ENCODE peak calls at places on chromosomes 3 and 15, in four cellular contexts. I is AG09309, S is T follicular helper cell, Q is AG08396. N is an unnamed sample.

GRCh38 chr15:57235186-57235585 is 141.1 kb upstream of the CGNL1 start:
- DNase-seq in I (no peak), S (no peak), Q (no peak), N (no peak)

GRCh38 chr3:33579181-33579510 is 138.9 kb downstream of the CLASP2 start:
- DNase-seq in I (no peak), S (no peak), Q (no peak), N (no peak)

GRCh38 chr3:52533623-52534280 is at the start of gene NT5DC2:
- DNase-seq in I (no peak), S (peak), Q (peak), N (peak)

GRCh38 chr3:14422016-14422963 is 19.9 kb downstream of the SLC6A6 start:
- DNase-seq in I (no peak), S (no peak), Q (no peak), N (no peak)

GRCh38 chr3:48952510-48953118 is 34.0 kb downstream of the ARIH2 start:
- DNase-seq in I (no peak), S (peak), Q (no peak), N (no peak)

GRCh38 chr3:63662500-63662899 is 10.0 kb downstream of the SNTN start:
- DNase-seq in I (no peak), S (no peak), Q (peak), N (no peak)

GRCh38 chr3:60633644-60634043 is 617.6 kb downstream of the FHIT start:
- DNase-seq in I (peak), S (no peak), Q (no peak), N (peak)

GRCh38 chr15:100721758-100722550 is 119.6 kb downstream of the ASB7 start:
- DNase-seq in I (peak), S (no peak), Q (peak), N (peak)

GRCh38 chr3:79597719-79598118 is 170.1 kb downstream of the ROBO1 start:
- DNase-seq in I (no peak), S (no peak), Q (no peak), N (no peak)

GRCh38 chr15:43229977-43230376 is 9.2 kb upstream of the EPB42 start:
- DNase-seq in I (no peak), S (no peak), Q (no peak), N (no peak)

GRCh38 chr3:49716169-49716568 is 3.3 kb downstream of the AMIGO3 start:
- DNase-seq in I (no peak), S (no peak), Q (no peak), N (no peak)

GRCh38 chr3:145857956-145858355 is 303.0 kb downstream of the PLOD2 start:
- DNase-seq in I (no peak), S (no peak), Q (no peak), N (no peak)

GRCh38 chr3:97825101-97825500 is 3.3 kb downstream of the CRYBG3 start:
- DNase-seq in I (no peak), S (no peak), Q (no peak), N (no peak)

GRCh38 chr15:48899793-48900192 is 21.9 kb downstream of the EID1 start:
- DNase-seq in I (no peak), S (no peak), Q (no peak), N (no peak)

GRCh38 chr15:83322061-83322460 is 37.6 kb upstream of the BNC1 start:
- DNase-seq in I (no peak), S (no peak), Q (no peak), N (no peak)

GRCh38 chr3:185328324-185329004 is 34.5 kb upstream of the MAP3K13 start:
- DNase-seq in I (no peak), S (no peak), Q (no peak), N (no peak)

GRCh38 chr15:92196342-92196741 is 197.3 kb upstream of the ST8SIA2 start:
- DNase-seq in I (no peak), S (no peak), Q (no peak), N (no peak)

GRCh38 chr3:184836090-184836785 is 24.3 kb downstream of the VPS8 start:
- DNase-seq in I (no peak), S (no peak), Q (no peak), N (no peak)

GRCh38 chr3:107414325-107414964 is 37.2 kb downstream of the CCDC54 start:
- DNase-seq in I (no peak), S (no peak), Q (no peak), N (no peak)

GRCh38 chr3:138203938-138204337 is 16.8 kb downstream of the ARMC8 start:
- DNase-seq in I (no peak), S (no peak), Q (no peak), N (no peak)

GRCh38 chr3:105402287-105402801 is 35.6 kb downstream of the ALCAM start:
- DNase-seq in I (no peak), S (no peak), Q (no peak), N (peak)

GRCh38 chr15:68471552-68471951 is 39.6 kb upstream of the ITGA11 start:
- DNase-seq in I (no peak), S (no peak), Q (no peak), N (no peak)

GRCh38 chr3:177079684-177080083 is 117.6 kb downstream of the TBL1XR1 start:
- DNase-seq in I (no peak), S (no peak), Q (no peak), N (no peak)

GRCh38 chr15:81514769-81515168 is 140.8 kb upstream of the TMC3 start:
- DNase-seq in I (no peak), S (no peak), Q (no peak), N (no peak)

GRCh38 chr3:49493901-49494300 is 23.8 kb downstream of the DAG1 start:
- DNase-seq in I (no peak), S (no peak), Q (no peak), N (no peak)

GRCh38 chr15:74808073-74808839 is 4.4 kb upstream of the LMAN1L start:
- DNase-seq in I (no peak), S (no peak), Q (no peak), N (no peak)

GRCh38 chr15:38555686-38556334 is 8.8 kb downstream of the RASGRP1 start:
- DNase-seq in I (peak), S (no peak), Q (no peak), N (no peak)

GRCh38 chr3:134462236-134463059 is 23.3 kb downstream of the ANAPC13 start:
- DNase-seq in I (peak), S (no peak), Q (no peak), N (no peak)

GRCh38 chr3:88480822-88481221 is 331.1 kb downstream of the C3orf38 start:
- DNase-seq in I (no peak), S (no peak), Q (no peak), N (no peak)

GRCh38 chr3:31922962-31923361 is 58.1 kb downstream of the OSBPL10 start:
- DNase-seq in I (no peak), S (no peak), Q (no peak), N (no peak)

GRCh38 chr3:188497021-188497420 is 343.1 kb downstream of the LPP start:
- DNase-seq in I (no peak), S (no peak), Q (no peak), N (no peak)

N was measured in H4.